ENCODE peak calls at places on chromosome 14, in four cellular contexts. F is lower leg skin, C is NCI-H2107, U is MV-4-11. Q is an unnamed sample.

GRCh38 chr14:34227834-34228662 is 234.0 kb downstream of the SPTSSA start:
- DNase-seq in F (peak; percentile 90), C (peak; percentile 79), U (peak; percentile 33), Q (peak; percentile 84)

GRCh38 chr14:105195533-105196227 is 14.6 kb upstream of the NUDT14 start:
- DNase-seq in F (no peak), C (no peak), U (no peak), Q (no peak)

GRCh38 chr14:95685978-95686922 is at the start of gene TCL1B:
- DNase-seq in F (peak; percentile 65), C (no peak), U (no peak), Q (no peak)

GRCh38 chr14:74362361-74362915 is 14.2 kb downstream of the VRTN start:
- DNase-seq in F (peak; percentile 96), C (peak; percentile 88), U (peak; percentile 56), Q (peak; percentile 72)

GRCh38 chr14:96304956-96305355 is 48.9 kb downstream of the BDKRB1 start:
- DNase-seq in F (no peak), C (no peak), U (no peak), Q (no peak)

GRCh38 chr14:54395716-54396115 is 1.1 kb upstream of the CDKN3 start:
- DNase-seq in F (no peak), C (no peak), U (no peak), Q (no peak)

GRCh38 chr14:83071888-83072501 is 1538.3 kb upstream of the SEL1L start:
- DNase-seq in F (no peak), C (peak; percentile 38), U (peak; percentile 34), Q (no peak)

GRCh38 chr14:53493310-53493709 is 340.2 kb upstream of the DDHD1 start:
- DNase-seq in F (no peak), C (no peak), U (no peak), Q (no peak)

GRCh38 chr14:73633517-73634332 is 11.1 kb upstream of the DNAL1 start:
- DNase-seq in F (peak; percentile 90), C (peak; percentile 8), U (peak; percentile 81), Q (peak; percentile 77)

GRCh38 chr14:23119362-23120327 is 590 bp upstream of the CEBPE start:
- DNase-seq in F (no peak), C (no peak), U (peak; percentile 97), Q (no peak)

GRCh38 chr14:20606190-20606901 is 15.2 kb upstream of the RNASE12 start:
- DNase-seq in F (no peak), C (peak; percentile 21), U (peak; percentile 20), Q (no peak)

GRCh38 chr14:63493246-63493645 is 49.9 kb downstream of the PPP2R5E start:
- DNase-seq in F (no peak), C (peak; percentile 43), U (peak; percentile 25), Q (no peak)

GRCh38 chr14:54381821-54382220 is 15.0 kb upstream of the CDKN3 start:
- DNase-seq in F (no peak), C (no peak), U (no peak), Q (no peak)

GRCh38 chr14:39426605-39427004 is 5.6 kb downstream of the FBXO33 start:
- DNase-seq in F (no peak), C (peak; percentile 29), U (peak; percentile 43), Q (no peak)

GRCh38 chr14:105588236-105588860 is 62.0 kb downstream of the TMEM121 start:
- DNase-seq in F (no peak), C (no peak), U (no peak), Q (peak; percentile 54)

GRCh38 chr14:43729149-43729548 is 777.9 kb downstream of the FSCB start:
- DNase-seq in F (no peak), C (peak; percentile 32), U (peak; percentile 91), Q (no peak)

GRCh38 chr14:70094631-70095030 is 94.1 kb downstream of the SLC8A3 start:
- DNase-seq in F (no peak), C (no peak), U (no peak), Q (no peak)

GRCh38 chr14:92366237-92366636 is 43.3 kb downstream of the SLC24A4 start:
- DNase-seq in F (no peak), C (no peak), U (no peak), Q (no peak)

GRCh38 chr14:67964391-67964812 is 144.8 kb downstream of the RAD51B start:
- DNase-seq in F (no peak), C (no peak), U (peak; percentile 58), Q (no peak)

GRCh38 chr14:31380106-31380505 is 40.2 kb downstream of the HEATR5A start:
- DNase-seq in F (no peak), C (no peak), U (no peak), Q (no peak)

GRCh38 chr14:65222434-65222833 is 120.1 kb upstream of the MAX start:
- DNase-seq in F (no peak), C (peak; percentile 13), U (peak; percentile 36), Q (peak; percentile 74)